ENCODE peak calls at places on chromosomes 11 and 22, in four cellular contexts. Y, K, A and C are unnamed samples.

GRCh38 chr11:75562048-75562835 is at the start of gene SERPINH1:
- DNase-seq in K (peak; percentile 81), Y (peak; percentile 97), A (peak; percentile 58), C (peak; percentile 91)

GRCh38 chr22:25564979-25565677 is 653 bp downstream of the GRK3 start:
- DNase-seq in K (no peak), Y (peak; percentile 3), A (no peak), C (peak; percentile 43)

GRCh38 chr11:47426062-47426956 is at the start of gene PSMC3:
- DNase-seq in A (peak; percentile 71), K (peak; percentile 93), Y (peak; percentile 92), C (peak; percentile 96)

GRCh38 chr11:96620464-96621044 is 230.7 kb downstream of the JRKL start:
- DNase-seq in K (no peak), A (no peak), Y (no peak), C (no peak)

GRCh38 chr11:133399855-133400625 is 132.3 kb downstream of the OPCML start:
- DNase-seq in Y (no peak), K (no peak), A (no peak), C (no peak)

GRCh38 chr11:102733232-102733875 is 8.6 kb upstream of the MMP8 start:
- DNase-seq in K (peak; percentile 60), Y (peak; percentile 38), A (no peak), C (peak; percentile 70)

GRCh38 chr22:49685686-49686085 is 142.0 kb downstream of the BRD1 start:
- DNase-seq in A (no peak), Y (no peak), K (no peak), C (no peak)

GRCh38 chr11:115197433-115197832 is 306.8 kb downstream of the CADM1 start:
- DNase-seq in Y (no peak), K (no peak), A (no peak), C (no peak)

GRCh38 chr22:47030881-47031627 is 268.6 kb downstream of the TBC1D22A start:
- DNase-seq in K (no peak), A (no peak), Y (no peak), C (no peak)

GRCh38 chr11:44709966-44710365 is 16.8 kb upstream of the TSPAN18 start:
- DNase-seq in A (no peak), K (no peak), Y (no peak), C (no peak)

GRCh38 chr22:32967285-32968101 is 90.7 kb downstream of the SYN3 start:
- DNase-seq in K (peak; percentile 93), Y (no peak), A (no peak), C (no peak)

GRCh38 chr11:132784441-132784840 is 747.9 kb downstream of the OPCML start:
- DNase-seq in A (no peak), K (no peak), Y (no peak), C (no peak)

GRCh38 chr22:35369996-35370395 is 10.9 kb upstream of the HMOX1 start:
- DNase-seq in Y (no peak), K (no peak), A (no peak), C (no peak)

GRCh38 chr22:40310771-40311120 is 35.6 kb upstream of the ADSL start:
- DNase-seq in K (no peak), A (no peak), Y (no peak), C (no peak)

GRCh38 chr11:5932671-5933070 is 9.4 kb upstream of the OR56A3 start:
- DNase-seq in K (no peak), Y (no peak), A (no peak), C (no peak)

GRCh38 chr11:118233377-118233776 is 8.6 kb upstream of the JAML start:
- DNase-seq in K (no peak), Y (no peak), A (no peak), C (no peak)

GRCh38 chr11:118002541-118003019 is 16.4 kb downstream of the IL10RA start:
- DNase-seq in A (no peak), K (no peak), Y (no peak), C (peak; percentile 85)

GRCh38 chr11:125871391-125872137 is 15.9 kb upstream of the HYLS1 start:
- DNase-seq in A (no peak), Y (peak; percentile 18), K (peak; percentile 57), C (peak; percentile 60)

GRCh38 chr22:30609260-30610185 is 2.5 kb downstream of the TCN2 start:
- DNase-seq in K (no peak), A (peak; percentile 70), Y (peak; percentile 78), C (peak; percentile 93)

GRCh38 chr22:11629661-11630385 is 3898.2 kb upstream of the OR11H1 start:
- DNase-seq in K (no peak), Y (no peak), A (no peak), C (no peak)

GRCh38 chr11:60118333-60118732 is 29.9 kb downstream of the MS4A2 start:
- DNase-seq in Y (no peak), A (no peak), K (no peak), C (peak; percentile 8)
- TF ChIP-seq CTCF in Y (no peak), A (no peak), K (no peak), C (no peak)

GRCh38 chr11:64016512-64016911 is 19.2 kb upstream of the FLRT1 start:
- DNase-seq in A (no peak), Y (no peak), K (no peak), C (no peak)
- TF ChIP-seq MYC in A (no peak), Y (no peak), K (no peak), C (no peak)

GRCh38 chr11:111841370-111842053 is 29.9 kb downstream of the ALG9 start:
- DNase-seq in Y (peak; percentile 52), A (peak; percentile 48), K (peak; percentile 77), C (peak; percentile 88)
- TF ChIP-seq POLR2A in Y (no peak), A (no peak), K (no peak), C (no peak)

GRCh38 chr11:56521955-56522354 is 21.1 kb downstream of the OR5M11 start:
- DNase-seq in A (no peak), K (peak; percentile 2), Y (peak; percentile 4), C (peak; percentile 28)
- TF ChIP-seq CTCF in A (no peak), K (peak; percentile 19), Y (peak; percentile 44), C (no peak)

GRCh38 chr11:119338946-119339580 is 1.6 kb downstream of the C1QTNF5 start:
- DNase-seq in K (no peak), Y (no peak), A (no peak), C (no peak)
- TF ChIP-seq MYC in K (no peak), Y (no peak), A (no peak), C (no peak)

DNA sequence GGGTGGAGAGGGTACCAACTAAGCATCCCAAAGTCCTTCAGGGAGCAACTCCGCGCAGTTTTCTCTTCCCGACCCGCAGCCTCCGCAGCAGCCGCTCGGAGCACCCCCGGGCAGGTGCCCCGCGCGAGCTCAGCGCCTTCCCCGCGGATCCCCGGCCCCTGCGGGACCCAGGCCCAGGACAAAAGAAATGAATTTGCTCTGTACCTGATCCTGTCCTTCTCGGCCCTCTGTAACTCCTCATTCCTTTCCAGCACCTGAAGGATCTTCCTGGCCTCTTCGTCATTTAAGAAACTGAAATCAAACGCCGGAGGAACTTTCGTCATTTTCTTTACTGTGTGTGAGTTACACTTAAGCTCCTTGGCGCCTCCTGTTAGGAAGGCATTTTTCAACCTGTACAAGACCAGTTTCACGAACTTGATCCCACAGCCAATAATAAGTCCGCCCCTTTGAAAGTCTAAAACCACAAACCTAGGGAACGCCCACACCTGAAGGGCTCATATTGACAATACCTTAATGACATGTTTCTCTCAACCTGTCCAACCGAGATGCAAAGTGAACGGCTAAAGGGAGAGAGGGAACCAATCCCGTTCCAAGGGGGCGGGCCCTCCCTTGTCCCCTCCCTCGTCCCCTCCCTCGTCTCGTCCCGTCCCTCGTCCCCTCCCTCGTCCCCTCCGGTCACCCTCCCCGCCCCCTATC is at the start of gene EXPH5:
- DNase-seq in A (peak; percentile 82), K (peak; percentile 83), Y (peak; percentile 71), C (peak; percentile 90)
- TF ChIP-seq POLR2A in A (no peak), K (no peak), Y (no peak), C (no peak)

GRCh38 chr11:15071556-15072255 is 1.7 kb upstream of the CALCB start:
- DNase-seq in A (no peak), K (no peak), Y (no peak), C (no peak)

GRCh38 chr11:15074206-15075161 is 1.1 kb downstream of the CALCB start:
- DNase-seq in Y (peak; percentile 69), A (no peak), K (peak; percentile 62), C (peak; percentile 65)

GRCh38 chr11:15073361-15074205 is at the start of gene CALCB:
- DNase-seq in A (no peak), Y (no peak), K (no peak), C (no peak)

GRCh38 chr11:15072551-15073143 is 746 bp upstream of the CALCB start:
- DNase-seq in K (no peak), A (no peak), Y (no peak), C (no peak)

GRCh38 chr11:15075162-15075526 is 1.8 kb downstream of the CALCB start:
- DNase-seq in Y (no peak), K (no peak), A (no peak), C (no peak)
- TF ChIP-seq CTCF in Y (no peak), K (no peak), A (no peak), C (no peak)

DNA sequence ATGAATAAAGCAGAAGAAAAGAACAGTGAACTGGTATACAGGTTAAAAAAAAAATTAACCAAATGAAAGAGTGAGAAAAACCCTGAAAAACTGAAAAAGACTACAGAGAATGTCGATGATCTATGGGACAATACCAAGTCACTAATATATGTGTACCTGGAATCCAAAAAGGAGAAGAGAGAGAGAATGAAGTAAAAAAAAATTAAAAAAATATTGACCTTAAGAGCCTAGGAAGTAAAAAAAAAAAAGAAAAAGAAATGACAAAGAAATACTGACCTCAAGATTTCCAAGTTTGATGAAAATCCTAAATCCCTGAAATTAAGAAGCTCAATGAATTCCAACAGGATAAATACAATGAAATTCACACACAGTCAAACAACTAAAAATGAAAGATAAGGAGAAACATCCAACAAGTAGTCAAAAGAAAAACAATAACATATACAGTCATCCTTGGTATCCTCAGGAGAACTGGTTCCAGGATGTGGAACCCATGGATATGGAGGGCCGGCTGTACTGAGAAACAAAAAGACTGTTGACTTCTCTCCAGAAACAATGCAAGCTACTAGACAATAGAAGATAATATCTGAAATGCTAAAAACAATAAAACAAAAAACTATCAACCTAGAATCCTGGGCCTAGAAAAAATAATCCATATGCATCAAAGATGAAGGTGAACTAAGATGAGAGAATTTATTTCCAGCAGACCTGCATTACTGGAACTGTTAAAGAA is 33.5 kb upstream of the SERPIND1 start:
- DNase-seq in K (no peak), Y (no peak), A (no peak), C (no peak)
- TF ChIP-seq MYC in K (no peak), Y (no peak), A (no peak), C (no peak)